ENCODE peak calls at places on chromosomes 5 and 9, in five cellular contexts. I is activated T-cell treated with anti-CD3 and anti-CD28 coated beads, Interleukin-2, amount 50 U/mL, for 4 hours; F is fibroblast of lung; W is hepatic stellate cell; J is activated naive CD4-positive, alpha-beta T cell treated with Interleukin-2 at 50 U/mL for 16 hours. O is an unnamed sample.

GRCh38 chr9:87751423-87751822 is 25.5 kb downstream of the CTSL start:
- DNase-seq in I (no peak), F (no peak), W (no peak), J (no peak), O (no peak)

GRCh38 chr9:131475111-131475955 is 27.4 kb upstream of the POMT1 start:
- DNase-seq in I (no peak), F (no peak), W (no peak), J (no peak), O (no peak)

GRCh38 chr9:70195456-70195855 is 63.3 kb upstream of the SMC5 start:
- DNase-seq in I (no peak), F (no peak), W (peak), J (no peak), O (no peak)

GRCh38 chr9:90631964-90632363 is 10.7 kb downstream of the DIRAS2 start:
- DNase-seq in I (no peak), F (no peak), W (no peak), J (no peak), O (no peak)

GRCh38 chr5:74951855-74952254 is 85.7 kb upstream of the FAM169A start:
- DNase-seq in I (no peak), F (no peak), W (no peak), J (no peak), O (no peak)

GRCh38 chr5:31197183-31197582 is 3.7 kb downstream of the CDH6 start:
- DNase-seq in I (no peak), F (peak), W (peak), J (no peak), O (no peak)

GRCh38 chr5:124649548-124650501 is 96.6 kb downstream of the ZNF608 start:
- DNase-seq in I (peak), F (peak), W (peak), J (peak), O (peak)

GRCh38 chr9:14466429-14466818 is 152.5 kb upstream of the NFIB start:
- DNase-seq in I (no peak), F (no peak), W (no peak), J (no peak), O (no peak)

GRCh38 chr5:124979174-124979573 is 232.7 kb upstream of the ZNF608 start:
- DNase-seq in I (no peak), F (peak), W (no peak), J (no peak), O (no peak)